ENCODE peak calls at places on chromosome 4, in nine cellular contexts. Y, E, G, C, I, N, K, H and M are unnamed samples.
A peak's percentile ranks its signal among the peaks of the same experiment; 100 is the strongest.

GRCh38 chr4:13912966-13913365 is 285.4 kb upstream of the BOD1L1 start:
- DNase-seq in Y (no peak), E (no peak), G (no peak), C (no peak), I (no peak), N (no peak), K (no peak), H (no peak), M (no peak)

GRCh38 chr4:16684083-16684482 is 214.4 kb downstream of the LDB2 start:
- DNase-seq in Y (no peak), E (no peak), G (no peak), C (no peak), I (peak; percentile 54), N (no peak), K (no peak), H (no peak), M (no peak)

GRCh38 chr4:37082912-37083311 is 161.6 kb upstream of the NWD2 start:
- DNase-seq in Y (no peak), E (no peak), G (no peak), C (no peak), I (no peak), N (no peak), K (no peak), H (no peak), M (no peak)

GRCh38 chr4:146637853-146638800 is 566 bp upstream of the POU4F2 start:
- DNase-seq in Y (no peak), E (no peak), G (no peak), C (no peak), I (no peak), N (no peak), K (no peak), H (peak; percentile 77), M (no peak)

GRCh38 chr4:19429684-19430083 is 822.0 kb upstream of the SLIT2 start:
- DNase-seq in Y (no peak), E (no peak), G (no peak), C (no peak), I (no peak), N (no peak), K (no peak), H (no peak), M (no peak)

GRCh38 chr4:10917475-10918103 is 233.0 kb upstream of the CLNK start:
- DNase-seq in Y (no peak), E (no peak), G (no peak), C (peak; percentile 49), I (no peak), N (no peak), K (no peak), H (peak; percentile 97), M (no peak)

GRCh38 chr4:7244343-7244680 is 52.0 kb downstream of the SORCS2 start:
- DNase-seq in Y (peak; percentile 14), E (no peak), G (no peak), C (no peak), I (no peak), N (no peak), K (no peak), H (no peak), M (no peak)

GRCh38 chr4:130214268-130214667 is 1118.3 kb downstream of the C4orf33 start:
- DNase-seq in Y (no peak), E (no peak), G (no peak), C (no peak), I (no peak), N (no peak), K (no peak), H (no peak), M (no peak)

GRCh38 chr4:101346562-101347266 is 612 bp downstream of the PPP3CA start:
- DNase-seq in Y (peak; percentile 29), E (peak; percentile 77), G (peak; percentile 77), C (no peak), I (no peak), N (no peak), K (peak; percentile 20), H (peak; percentile 36), M (peak; percentile 66)

GRCh38 chr4:79147251-79147650 is 178.6 kb downstream of the NAA11 start:
- DNase-seq in Y (no peak), E (no peak), G (no peak), C (no peak), I (no peak), N (no peak), K (no peak), H (no peak), M (no peak)

GRCh38 chr4:53586121-53586816 is 5.0 kb downstream of the LNX1 start:
- DNase-seq in Y (no peak), E (no peak), G (no peak), C (no peak), I (peak; percentile 82), N (no peak), K (no peak), H (no peak), M (no peak)

GRCh38 chr4:56668267-56668666 is 12.8 kb downstream of the HOPX start:
- DNase-seq in Y (no peak), E (no peak), G (no peak), C (no peak), I (no peak), N (no peak), K (no peak), H (peak; percentile 1), M (no peak)

GRCh38 chr4:184061582-184061981 is 156.1 kb downstream of the ENPP6 start:
- DNase-seq in Y (no peak), E (no peak), G (no peak), C (no peak), I (no peak), N (no peak), K (no peak), H (no peak), M (no peak)

GRCh38 chr4:185115827-185116232 is 27.2 kb upstream of the SLC25A4 start:
- DNase-seq in Y (no peak), E (no peak), G (peak; percentile 79), C (peak; percentile 69), I (no peak), N (peak; percentile 82), K (no peak), H (no peak), M (no peak)

GRCh38 chr4:8066336-8066931 is 92.2 kb downstream of the ABLIM2 start:
- DNase-seq in Y (no peak), E (no peak), G (no peak), C (no peak), I (no peak), N (peak; percentile 4), K (no peak), H (no peak), M (no peak)

GRCh38 chr4:113835005-113835404 is 73.5 kb upstream of the CAMK2D start:
- DNase-seq in Y (no peak), E (no peak), G (no peak), C (no peak), I (no peak), N (no peak), K (no peak), H (no peak), M (no peak)

GRCh38 chr4:160423879-160424451 is 1321.1 kb downstream of the RAPGEF2 start:
- DNase-seq in Y (no peak), E (no peak), G (no peak), C (no peak), I (no peak), N (no peak), K (no peak), H (no peak), M (no peak)

GRCh38 chr4:189053621-189054020 is 887.1 kb upstream of the FRG1 start:
- DNase-seq in Y (no peak), E (no peak), G (no peak), C (no peak), I (no peak), N (no peak), K (no peak), H (no peak), M (no peak)

GRCh38 chr4:142095886-142096605 is 459.7 kb downstream of the IL15 start:
- DNase-seq in Y (no peak), E (no peak), G (no peak), C (no peak), I (peak; percentile 82), N (no peak), K (no peak), H (peak; percentile 82), M (no peak)

GRCh38 chr4:40055379-40055872 is 1.2 kb upstream of the N4BP2 start:
- DNase-seq in Y (no peak), E (no peak), G (no peak), C (no peak), I (no peak), N (no peak), K (peak; percentile 24), H (peak; percentile 45), M (no peak)

GRCh38 chr4:138404801-138405200 is 162.7 kb upstream of the SLC7A11 start:
- DNase-seq in Y (no peak), E (no peak), G (no peak), C (no peak), I (no peak), N (no peak), K (no peak), H (no peak), M (no peak)

GRCh38 chr4:78551420-78552351 is at the start of gene ANXA3:
- DNase-seq in Y (no peak), E (peak; percentile 68), G (peak; percentile 72), C (no peak), I (no peak), N (peak; percentile 77), K (no peak), H (peak; percentile 5), M (peak; percentile 13)

GRCh38 chr4:119029847-119030535 is 105.6 kb upstream of the MYOZ2 start:
- DNase-seq in Y (no peak), E (no peak), G (no peak), C (no peak), I (no peak), N (no peak), K (no peak), H (no peak), M (no peak)

GRCh38 chr4:142984871-142985585 is 138.9 kb upstream of the INPP4B start:
- DNase-seq in Y (no peak), E (no peak), G (no peak), C (no peak), I (no peak), N (no peak), K (no peak), H (peak; percentile 20), M (no peak)

GRCh38 chr4:88107406-88108107 is 50.9 kb downstream of the ABCG2 start:
- DNase-seq in Y (no peak), E (no peak), G (no peak), C (no peak), I (no peak), N (no peak), K (no peak), H (no peak), M (no peak)

GRCh38 chr4:147182041-147182440 is 236.4 kb upstream of the TTC29 start:
- DNase-seq in Y (no peak), E (no peak), G (no peak), C (no peak), I (no peak), N (no peak), K (no peak), H (no peak), M (no peak)

GRCh38 chr4:55491486-55491885 is 55.2 kb downstream of the CLOCK start:
- DNase-seq in Y (no peak), E (no peak), G (no peak), C (no peak), I (no peak), N (no peak), K (no peak), H (no peak), M (no peak)